ENCODE peak calls at places on chromosomes 1 and 21, in five cellular contexts. K is CD8-positive, alpha-beta T cell; J is LNCaP clone FGC; G is GM23338; R is AG09309. P is an unnamed sample.

GRCh38 chr1:111690306-111690617 is 48.9 kb downstream of the INKA2 start:
- DNase-seq in K (no peak), J (peak), G (no peak), R (peak), P (no peak)

GRCh38 chr1:76942549-76942948 is 75.3 kb downstream of the ST6GALNAC5 start:
- DNase-seq in K (no peak), J (no peak), G (no peak), R (no peak), P (no peak)

GRCh38 chr1:22641906-22642636 is 1.4 kb upstream of the C1QC start:
- DNase-seq in K (peak), J (no peak), G (peak), R (no peak), P (peak)

GRCh38 chr1:236895665-236896387 is 100.7 kb downstream of the MTR start:
- DNase-seq in K (no peak), J (no peak), G (no peak), R (no peak), P (no peak)

GRCh38 chr1:1625404-1625775 is 6.6 kb upstream of the MMP23B start:
- DNase-seq in K (no peak), J (no peak), G (no peak), R (no peak), P (no peak)

GRCh38 chr1:60244906-60245305 is 171.3 kb upstream of the C1orf87 start:
- DNase-seq in K (no peak), J (no peak), G (no peak), R (no peak), P (no peak)

GRCh38 chr21:17388226-17388625 is 124.6 kb upstream of the CXADR start:
- DNase-seq in K (no peak), J (no peak), G (peak), R (no peak), P (no peak)

GRCh38 chr1:209875510-209875909 is 47.7 kb downstream of the UTP25 start:
- DNase-seq in K (no peak), J (no peak), G (peak), R (peak), P (no peak)

GRCh38 chr1:112457241-112457640 is 51.5 kb upstream of the WNT2B start:
- DNase-seq in K (no peak), J (no peak), G (no peak), R (no peak), P (no peak)

GRCh38 chr1:16922466-16922865 is 735 bp downstream of the CROCC start:
- DNase-seq in K (no peak), J (no peak), G (no peak), R (no peak), P (peak)

GRCh38 chr1:43452789-43453441 is 816 bp downstream of the HYI start:
- DNase-seq in K (no peak), J (no peak), G (peak), R (peak), P (no peak)

GRCh38 chr1:12621346-12622320 is 3.6 kb upstream of the DHRS3 start:
- DNase-seq in K (no peak), J (no peak), G (no peak), R (no peak), P (no peak)

GRCh38 chr1:149977345-149977744 is 33.2 kb downstream of the OTUD7B start:
- DNase-seq in K (no peak), J (no peak), G (no peak), R (no peak), P (no peak)

GRCh38 chr1:157147906-157148717 is 9.9 kb upstream of the ETV3 start:
- DNase-seq in K (no peak), J (no peak), G (no peak), R (no peak), P (no peak)

DNA sequence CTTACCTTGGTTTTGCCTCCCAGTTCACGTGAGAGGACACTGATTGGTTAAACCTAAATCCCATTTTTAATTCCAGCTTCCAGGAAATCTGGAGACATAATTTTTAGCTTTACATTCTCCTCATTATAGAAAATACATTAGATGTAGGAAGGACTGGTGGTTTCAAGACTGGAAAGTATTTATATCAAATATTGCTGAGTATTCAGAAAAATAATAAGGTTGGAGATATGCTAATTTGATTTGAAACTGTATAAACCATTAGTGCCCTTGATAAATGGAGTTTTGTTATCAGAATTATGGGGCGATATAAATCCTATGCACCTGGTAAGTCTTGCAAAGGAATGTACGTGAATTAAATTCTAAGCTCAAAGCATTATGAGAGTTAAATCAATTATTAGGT is 218.0 kb upstream of the ADGRL4 start:
- DNase-seq in K (no peak), J (no peak), G (no peak), R (no peak), P (no peak)
- TF ChIP-seq CTCF in K (no peak), J (no peak), G (no peak), R (no peak), P (no peak)

GRCh38 chr1:245213066-245213465 is 58.3 kb downstream of the KIF26B start:
- DNase-seq in K (no peak), J (no peak), G (no peak), R (no peak), P (no peak)

GRCh38 chr1:245212221-245212710 is 57.5 kb downstream of the KIF26B start:
- DNase-seq in K (no peak), J (no peak), G (no peak), R (no peak), P (no peak)

GRCh38 chr1:245209658-245210415 is 55.1 kb downstream of the KIF26B start:
- DNase-seq in K (no peak), J (no peak), G (no peak), R (no peak), P (no peak)

GRCh38 chr1:245211035-245211749 is 56.4 kb downstream of the KIF26B start:
- DNase-seq in K (no peak), J (no peak), G (no peak), R (no peak), P (no peak)

GRCh38 chr1:245211761-245212160 is 57.0 kb downstream of the KIF26B start:
- DNase-seq in K (no peak), J (no peak), G (no peak), R (no peak), P (no peak)
- TF ChIP-seq CTCF in K (no peak), J (no peak), G (no peak), R (no peak), P (no peak)

GRCh38 chr1:155964193-155964592 is 14.2 kb downstream of the ARHGEF2 start:
- DNase-seq in K (no peak), J (no peak), G (no peak), R (no peak), P (no peak)

GRCh38 chr1:155960081-155960745 is 18.1 kb downstream of the ARHGEF2 start:
- DNase-seq in K (no peak), J (no peak), G (no peak), R (no peak), P (no peak)

GRCh38 chr1:155962599-155963211 is 15.6 kb downstream of the ARHGEF2 start:
- DNase-seq in K (no peak), J (no peak), G (no peak), R (no peak), P (no peak)

GRCh38 chr1:155966135-155966534 is 12.2 kb downstream of the ARHGEF2 start:
- DNase-seq in K (no peak), J (no peak), G (peak), R (no peak), P (no peak)

GRCh38 chr1:155961937-155962336 is 16.4 kb downstream of the ARHGEF2 start:
- DNase-seq in K (no peak), J (no peak), G (no peak), R (peak), P (no peak)
- TF ChIP-seq CTCF in K (no peak), J (no peak), G (no peak), R (peak), P (peak)

DNA sequence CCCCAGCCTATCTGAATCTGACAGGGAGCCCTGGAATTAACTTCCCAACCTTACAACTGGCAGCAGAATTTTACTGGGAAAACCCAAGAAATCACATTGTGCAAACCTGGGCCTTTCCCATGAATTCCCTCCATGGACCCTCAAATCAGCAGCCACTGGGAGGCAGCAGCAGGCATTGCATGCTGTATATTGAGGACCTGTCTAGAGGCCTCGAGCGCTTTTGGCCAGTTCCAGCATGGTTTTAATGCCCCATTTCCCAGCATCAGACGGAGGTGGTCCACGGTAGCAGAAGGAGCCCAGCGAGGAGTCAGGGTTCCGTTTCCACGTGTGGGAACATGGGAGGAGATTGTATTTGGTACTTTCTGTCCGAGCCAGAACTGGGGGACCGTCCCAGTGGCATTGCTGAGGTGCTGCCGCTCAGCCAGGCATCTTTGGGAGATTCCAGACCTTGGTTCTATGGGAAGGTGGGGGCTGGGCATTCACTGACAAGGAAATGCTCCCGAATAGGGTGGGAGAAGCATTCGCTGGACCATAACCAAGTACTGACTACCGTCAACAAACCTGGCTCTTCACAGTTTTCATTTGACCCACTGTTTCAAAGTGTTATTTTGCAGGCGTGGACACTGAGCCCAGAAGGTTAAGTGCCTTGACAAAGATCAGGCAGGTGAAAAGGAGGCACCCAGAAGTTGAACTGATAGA is 15.9 kb downstream of the BMP8A start:
- DNase-seq in K (no peak), J (no peak), G (peak), R (no peak), P (no peak)
- TF ChIP-seq CTCF in K (no peak), J (peak), G (peak), R (peak), P (peak)

GRCh38 chr1:41361028-41361494 is at the start of gene FOXO6:
- DNase-seq in K (peak), J (peak), G (peak), R (peak), P (peak)
- TF ChIP-seq CTCF in K (no peak), J (peak), G (peak), R (peak), P (peak)

DNA sequence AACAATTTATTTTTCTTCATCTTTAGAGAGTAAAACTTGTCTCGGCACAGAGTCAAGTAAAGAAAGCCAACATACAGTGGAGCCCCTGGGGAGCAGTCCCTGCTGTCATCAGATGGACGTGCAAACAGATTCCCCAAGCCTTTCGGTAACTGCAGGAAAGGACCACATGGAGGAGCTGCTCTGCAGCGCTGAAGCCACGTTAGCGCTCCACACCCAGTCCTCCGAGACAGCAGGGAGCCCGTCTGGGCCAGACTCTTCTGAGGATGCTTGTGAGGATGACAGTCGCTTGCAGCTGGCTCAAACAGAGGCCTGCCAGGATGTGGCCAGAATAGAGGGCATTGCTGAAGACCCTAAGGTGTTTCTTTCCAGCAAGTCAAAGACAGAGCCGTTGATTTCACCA is 77.1 kb upstream of the SCCPDH start:
- DNase-seq in K (no peak), J (no peak), G (peak), R (peak), P (no peak)
- TF ChIP-seq CTCF in K (no peak), J (peak), G (peak), R (peak), P (no peak)

DNA sequence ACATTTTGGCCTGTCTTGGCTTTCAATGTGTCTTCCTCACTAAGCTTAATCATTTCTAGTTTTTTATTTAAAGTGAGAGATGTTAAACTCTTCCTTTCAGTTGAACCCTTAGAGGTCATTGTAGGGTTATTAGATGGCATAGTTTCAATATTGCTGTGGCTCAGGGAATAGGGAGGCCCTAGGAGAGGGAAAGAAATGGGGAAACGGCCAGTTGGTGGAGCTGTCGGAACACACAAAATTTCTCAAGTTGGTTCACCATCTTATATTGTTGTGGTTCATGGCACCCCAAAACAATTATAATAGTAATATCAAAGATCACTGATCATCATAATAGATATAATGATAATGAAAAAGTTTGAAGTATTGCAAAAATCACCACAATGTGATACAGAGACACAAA is 31.4 kb upstream of the KAZN start:
- DNase-seq in K (no peak), J (no peak), G (peak), R (no peak), P (no peak)
- TF ChIP-seq CTCF in K (no peak), J (peak), G (peak), R (no peak), P (no peak)

GRCh38 chr1:113859478-113860175 is 11.9 kb downstream of the PTPN22 start:
- DNase-seq in K (no peak), J (no peak), G (no peak), R (no peak), P (no peak)
- TF ChIP-seq CTCF in K (no peak), J (no peak), G (no peak), R (no peak), P (no peak)

GRCh38 chr1:225573216-225573615 is 79.7 kb downstream of the ENAH start:
- DNase-seq in K (no peak), J (no peak), G (no peak), R (no peak), P (no peak)

GRCh38 chr1:225567789-225568188 is 85.1 kb downstream of the ENAH start:
- DNase-seq in K (no peak), J (no peak), G (peak), R (no peak), P (no peak)

GRCh38 chr1:225577243-225577642 is 75.7 kb downstream of the ENAH start:
- DNase-seq in K (no peak), J (no peak), G (no peak), R (no peak), P (no peak)

GRCh38 chr1:225578247-225578646 is 74.7 kb downstream of the ENAH start:
- DNase-seq in K (no peak), J (no peak), G (no peak), R (no peak), P (no peak)

DNA sequence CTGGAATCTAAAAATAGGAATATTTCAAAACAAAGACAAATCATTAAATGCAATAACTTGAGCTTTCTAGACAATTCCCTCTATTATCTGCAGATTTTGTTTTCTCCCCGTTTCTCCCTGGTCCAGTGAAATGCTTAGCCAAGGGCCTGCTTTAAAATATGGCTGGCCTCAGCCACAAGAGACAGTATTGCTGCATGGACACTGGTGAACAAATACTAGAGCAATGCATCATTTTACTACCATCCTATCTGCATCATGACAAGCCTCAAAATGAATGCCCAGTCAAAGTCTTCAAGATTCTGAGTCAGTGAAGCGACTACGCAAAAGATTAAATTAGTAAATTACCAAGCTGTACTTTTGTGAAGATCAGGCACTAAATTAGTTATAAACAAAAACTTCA is 80.5 kb downstream of the ENAH start:
- DNase-seq in K (no peak), J (no peak), G (no peak), R (peak), P (no peak)
- TF ChIP-seq CTCF in K (no peak), J (no peak), G (no peak), R (peak), P (no peak)